ENCODE peak calls at places on chromosomes 13 and 19, in five cellular contexts. S is uterus; V is CD8-positive, alpha-beta T cell; X is left ventricle myocardium inferior; E is A549. O is an unnamed sample. For H3K4me1, the result is how much of the 10 kb centered on the place peaks cover.

GRCh38 chr13:35699805-35700204 is 223.3 kb upstream of the MAB21L1 start:
- DNase-seq in E (no peak), X (no peak), S (peak), V (no peak), O (peak)

GRCh38 chr13:52061587-52061986 is 37.1 kb downstream of the UTP14C start:
- DNase-seq in S (no peak), X (no peak), E (no peak), V (no peak), O (no peak)

GRCh38 chr19:11674067-11674492 is 64.7 kb downstream of the ZNF823 start:
- DNase-seq in X (no peak), E (no peak), V (no peak), S (no peak), O (no peak)

GRCh38 chr19:49871349-49871985 is 4.1 kb upstream of the PNKP start:
- DNase-seq in X (no peak), V (no peak), E (no peak), S (no peak), O (no peak)

GRCh38 chr19:31504221-31504620 is 155.0 kb upstream of the TSHZ3 start:
- DNase-seq in E (no peak), X (no peak), S (no peak), V (no peak), O (no peak)

GRCh38 chr13:104414771-104415170 is 1348.6 kb upstream of the SLC10A2 start:
- DNase-seq in E (no peak), V (no peak), X (no peak), S (no peak), O (no peak)

GRCh38 chr13:40624338-40624737 is 42.1 kb downstream of the FOXO1 start:
- DNase-seq in V (no peak), S (no peak), X (no peak), E (no peak), O (no peak)

GRCh38 chr19:10809693-10810285 is 26.2 kb downstream of the TMED1 start:
- DNase-seq in X (no peak), V (no peak), E (no peak), S (no peak), O (no peak)

GRCh38 chr19:52188822-52189744 is 769 bp upstream of the PPP2R1A start:
- DNase-seq in V (no peak), E (peak), X (peak), S (no peak), O (peak)

GRCh38 chr13:84574851-84575250 is 692.6 kb upstream of the SLITRK1 start:
- DNase-seq in V (no peak), S (no peak), X (no peak), E (peak), O (peak)

GRCh38 chr19:55443045-55443823 is at the start of gene SHISA7:
- DNase-seq in V (no peak), E (peak), X (no peak), S (no peak), O (no peak)

GRCh38 chr13:38602261-38602660 is 84.6 kb upstream of the FREM2 start:
- DNase-seq in V (no peak), S (no peak), X (no peak), E (no peak), O (no peak)

GRCh38 chr19:11848594-11849263 is at the start of gene ZNF439:
- DNase-seq in S (peak), E (no peak), X (peak), V (peak), O (no peak)

GRCh38 chr19:40274585-40275544 is 10.3 kb downstream of the AKT2 start:
- DNase-seq in V (peak), E (no peak), X (no peak), S (no peak), O (no peak)

GRCh38 chr13:95378603-95379002 is 77.4 kb upstream of the ABCC4 start:
- DNase-seq in E (no peak), X (peak), V (no peak), S (no peak), O (no peak)

GRCh38 chr19:52535831-52536800 is 8.6 kb downstream of the ZNF808 start:
- DNase-seq in S (peak), E (no peak), V (peak), X (peak), O (no peak)

GRCh38 chr19:16541526-16542044 is 652 bp downstream of the CHERP start:
- DNase-seq in X (no peak), S (no peak), E (no peak), V (no peak), O (no peak)

GRCh38 chr13:27036236-27036981 is 135.2 kb downstream of the USP12 start:
- DNase-seq in S (no peak), E (peak), V (no peak), X (no peak), O (no peak)

GRCh38 chr19:33414667-33415605 is 41.4 kb downstream of the CEBPG start:
- DNase-seq in E (no peak), X (no peak), S (no peak), V (no peak), O (no peak)

GRCh38 chr19:40091205-40092129 is 724 bp upstream of the ZNF780A start:
- DNase-seq in V (no peak), X (no peak), E (no peak), S (no peak), O (no peak)

GRCh38 chr19:37983153-37983552 is 76.1 kb downstream of the SIPA1L3 start:
- DNase-seq in V (no peak), S (no peak), X (no peak), E (no peak), O (no peak)

GRCh38 chr19:37982655-37983054 is 75.6 kb downstream of the SIPA1L3 start:
- DNase-seq in S (no peak), X (no peak), V (no peak), E (no peak), O (no peak)

GRCh38 chr19:37986048-37986750 is 79.2 kb downstream of the SIPA1L3 start:
- DNase-seq in X (no peak), E (no peak), S (no peak), V (no peak), O (no peak)

GRCh38 chr19:37981785-37982475 is 74.9 kb downstream of the SIPA1L3 start:
- DNase-seq in S (no peak), E (no peak), X (no peak), V (no peak), O (no peak)

GRCh38 chr19:37983916-37984315 is 76.9 kb downstream of the SIPA1L3 start:
- DNase-seq in E (no peak), V (no peak), S (no peak), X (no peak), O (peak)
- H3K4me1 ChIP-seq in E (under half), V (under half), S (under half), X (under half), O (under half)

GRCh38 chr19:38649305-38650179 is 2.1 kb downstream of the ACTN4 start:
- DNase-seq in E (peak), X (no peak), S (peak), V (no peak), O (no peak)

GRCh38 chr19:38648789-38649304 is 1.4 kb downstream of the ACTN4 start:
- DNase-seq in E (no peak), S (no peak), X (no peak), V (no peak), O (no peak)

GRCh38 chr19:38650180-38650775 is 2.8 kb downstream of the ACTN4 start:
- DNase-seq in X (no peak), V (no peak), S (no peak), E (peak), O (no peak)

GRCh38 chr19:38653028-38653571 is 5.7 kb downstream of the ACTN4 start:
- DNase-seq in E (peak), S (peak), X (no peak), V (no peak), O (no peak)

DNA sequence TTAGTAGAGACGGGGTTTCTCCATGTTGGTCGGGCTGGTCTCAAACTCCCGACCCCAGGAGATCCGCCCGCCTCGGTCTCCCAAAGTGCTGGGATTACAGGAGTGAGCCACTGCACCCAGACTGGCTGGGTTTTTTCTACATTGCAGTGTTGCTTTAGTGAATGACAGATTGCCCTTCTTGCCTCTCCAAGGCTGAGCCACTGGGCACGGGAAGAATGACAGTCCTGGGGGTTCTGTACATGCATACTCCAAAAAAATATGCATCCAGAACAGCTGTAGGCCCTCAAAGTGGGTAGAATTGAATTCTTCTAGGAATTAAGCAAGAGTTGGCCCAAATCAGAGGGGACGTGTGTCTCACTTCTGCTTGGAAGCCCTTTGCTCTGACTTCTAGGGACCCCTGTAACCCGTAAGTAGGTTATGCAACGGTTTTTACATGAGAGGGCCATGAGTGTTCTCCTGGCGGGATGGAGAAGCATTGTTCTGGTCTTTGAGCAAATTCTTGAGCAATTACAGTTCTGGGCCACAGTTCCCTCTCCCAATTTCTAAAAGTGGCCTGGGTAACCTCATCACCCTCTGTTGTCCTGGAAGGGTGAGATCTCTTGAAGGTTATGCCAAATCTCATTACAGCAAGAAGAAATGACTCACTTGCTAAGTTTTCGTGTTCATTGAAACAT is 3.6 kb downstream of the ACTN4 start:
- DNase-seq in X (no peak), S (peak), V (no peak), E (peak), O (no peak)
- H3K4me1 ChIP-seq in X (half or more), S (under half), V (under half), E (half or more), O (half or more)

GRCh38 chr19:19064811-19065745 is 1.3 kb downstream of the SLC25A42 start:
- DNase-seq in E (no peak), S (no peak), X (no peak), V (peak), O (peak)
- H3K4me1 ChIP-seq in E (under half), S (under half), X (half or more), V (under half), O (under half)

DNA sequence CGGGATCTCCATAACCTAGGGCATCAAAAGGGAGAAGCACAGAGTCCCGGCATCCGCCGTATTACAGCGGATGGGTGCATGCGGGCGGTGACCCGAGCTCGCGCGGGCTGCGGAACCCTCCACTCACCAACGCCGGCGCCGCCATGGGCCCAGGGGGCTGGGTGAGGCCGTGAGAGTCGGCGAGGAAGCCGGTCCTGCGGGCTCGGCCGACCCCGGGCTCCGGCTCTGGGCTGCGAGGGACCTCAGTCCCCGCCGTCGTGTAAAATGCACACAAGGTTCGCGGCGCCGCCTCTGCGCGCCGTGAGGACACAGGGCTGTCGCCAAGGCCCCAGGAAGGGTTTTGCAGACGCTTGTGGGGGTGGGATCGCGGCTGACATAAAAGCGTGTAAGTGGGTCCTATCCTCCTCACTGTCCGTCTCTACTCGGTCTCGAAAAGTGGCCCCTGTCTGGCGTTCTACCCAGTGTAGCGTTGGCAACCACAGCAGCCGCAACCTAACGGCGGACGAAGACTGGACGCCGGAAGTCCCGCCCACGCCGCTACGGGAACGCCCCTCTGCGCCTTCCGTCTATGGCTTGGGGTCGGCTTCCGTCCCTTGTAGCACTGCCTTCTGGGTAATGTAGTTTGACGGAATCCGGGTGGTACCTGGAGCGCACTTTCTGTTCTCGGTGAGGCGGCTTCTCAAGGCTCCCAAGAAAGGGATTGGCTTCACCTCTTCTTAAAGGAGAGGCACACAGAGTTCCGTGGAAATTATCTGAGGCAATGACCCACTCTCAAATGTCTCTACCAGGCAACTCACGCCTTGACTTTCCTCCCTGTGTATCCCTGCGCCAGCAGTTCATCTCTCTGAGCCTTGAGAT is at the start of gene ZNF599:
- DNase-seq in X (peak), E (peak), V (peak), S (peak), O (peak)
- H3K4me1 ChIP-seq in X (under half), E (under half), V (under half), S (under half), O (under half)

GRCh38 chr13:71087006-71087405 is 780.0 kb downstream of the DACH1 start:
- DNase-seq in S (no peak), X (no peak), E (no peak), V (no peak), O (no peak)
- H3K4me1 ChIP-seq in S (under half), X (under half), E (under half), V (under half), O (under half)

GRCh38 chr19:6063576-6063961 is 46.7 kb downstream of the RFX2 start:
- DNase-seq in X (no peak), S (no peak), V (no peak), E (no peak), O (no peak)
- H3K4me1 ChIP-seq in X (half or more), S (under half), V (under half), E (half or more), O (under half)

DNA sequence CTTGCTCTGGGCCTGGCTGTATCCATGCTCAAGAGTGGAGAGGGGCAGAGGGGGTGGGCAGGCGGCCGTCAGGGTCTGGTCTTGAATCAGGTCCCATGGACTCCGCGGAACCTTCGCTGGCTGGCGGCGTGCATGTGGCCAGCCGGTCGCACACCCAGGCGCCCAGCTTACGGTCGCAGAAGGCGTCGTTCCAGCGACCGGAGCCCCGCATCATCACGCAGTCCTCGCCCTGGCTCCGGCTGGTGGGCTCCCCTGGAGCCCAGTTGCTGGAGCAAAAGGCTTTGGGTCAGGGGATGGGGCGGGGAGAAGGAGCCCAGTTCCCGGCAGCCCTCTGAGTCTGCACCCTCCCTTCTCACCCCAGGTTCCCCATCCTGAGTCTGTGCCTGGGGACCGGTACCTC is 8.5 kb downstream of the TRAPPC5 start:
- DNase-seq in S (no peak), E (no peak), V (no peak), X (no peak), O (no peak)
- H3K4me1 ChIP-seq in S (under half), E (under half), V (under half), X (under half), O (under half)

GRCh38 chr19:45448425-45448756 is 19.4 kb upstream of the FOSB start:
- DNase-seq in S (no peak), X (no peak), E (no peak), V (no peak), O (no peak)

GRCh38 chr19:45446295-45446694 is 21.5 kb upstream of the FOSB start:
- DNase-seq in E (peak), S (no peak), V (no peak), X (no peak), O (no peak)

GRCh38 chr19:45445139-45445538 is 21.4 kb upstream of the ERCC1 start:
- DNase-seq in S (no peak), V (no peak), X (no peak), E (no peak), O (no peak)

GRCh38 chr19:45448887-45449299 is 18.9 kb upstream of the FOSB start:
- DNase-seq in S (no peak), V (no peak), X (no peak), E (no peak), O (no peak)

DNA sequence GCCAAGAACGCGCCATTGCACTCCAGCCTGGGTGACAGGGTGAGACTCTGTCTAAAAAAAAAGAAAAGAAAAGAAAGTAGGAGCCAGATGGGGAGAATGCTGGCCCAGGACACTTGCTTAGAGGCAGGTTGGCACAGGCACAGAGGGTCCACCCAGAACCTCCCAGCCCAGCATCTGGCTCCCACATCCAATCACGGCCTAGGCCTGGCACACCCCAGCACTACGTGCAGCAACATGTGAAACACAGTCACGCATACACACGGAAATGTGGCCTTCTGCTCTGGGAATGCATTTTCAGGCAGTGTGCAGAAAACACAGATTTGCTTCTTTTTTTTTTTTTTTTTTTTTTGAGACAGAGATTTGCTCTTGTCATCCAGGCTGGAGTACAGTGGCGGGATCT is 20.9 kb upstream of the FOSB start:
- DNase-seq in V (no peak), E (no peak), S (no peak), X (no peak), O (no peak)
- H3K4me1 ChIP-seq in V (half or more), E (under half), S (under half), X (half or more), O (under half)